ENCODE peak calls at places on chromosomes 4 and X, in six cellular contexts. J is DND-41, A is heart right ventricle, I is left ventricle myocardium inferior, Z is endodermal cell, Q is psoas muscle. M is an unnamed sample.

GRCh38 chr4:47675810-47676209 is 162.1 kb downstream of the CORIN start:
- DNase-seq in J (no peak), I (no peak), A (no peak), Q (no peak), Z (no peak), M (no peak)

GRCh38 chrX:13386636-13387035 is 66.8 kb upstream of the ATXN3L start:
- DNase-seq in Q (no peak), I (no peak), Z (no peak), J (no peak), A (no peak), M (no peak)

GRCh38 chr4:146243141-146243882 is 29.0 kb downstream of the REELD1 start:
- DNase-seq in J (peak; percentile 41), A (peak; percentile 45), Q (no peak), I (peak; percentile 25), Z (peak; percentile 89), M (no peak)

GRCh38 chr4:148986951-148987350 is 544.7 kb upstream of the NR3C2 start:
- DNase-seq in Z (no peak), I (no peak), J (no peak), Q (no peak), A (no peak), M (no peak)

GRCh38 chr4:103907414-103907813 is 187.6 kb upstream of the TACR3 start:
- DNase-seq in A (no peak), Q (no peak), J (no peak), Z (no peak), I (no peak), M (no peak)

GRCh38 chr4:108512615-108513505 is 107.5 kb upstream of the RPL34 start:
- DNase-seq in Z (peak; percentile 77), I (peak; percentile 14), Q (no peak), A (no peak), J (no peak), M (peak; percentile 27)

GRCh38 chr4:112563431-112564200 is 47.6 kb upstream of the NEUROG2 start:
- DNase-seq in Z (no peak), I (no peak), Q (no peak), A (no peak), J (no peak), M (no peak)

GRCh38 chrX:112816908-112817307 is 23.7 kb downstream of the AMOT start:
- DNase-seq in J (no peak), Q (no peak), A (no peak), Z (no peak), I (no peak), M (no peak)

GRCh38 chr4:102757681-102758080 is 3.1 kb downstream of the MANBA start:
- DNase-seq in J (no peak), Q (no peak), I (no peak), Z (peak; percentile 31), A (no peak), M (no peak)

GRCh38 chr4:186726440-186727148 is 2.9 kb upstream of the FAT1 start:
- DNase-seq in A (peak; percentile 75), I (peak; percentile 67), Z (peak; percentile 92), Q (peak; percentile 65), J (no peak), M (peak; percentile 63)
- H3K9me3 ChIP-seq in A (no peaks in the 10 kb centered on the region), I (no peaks in the 10 kb centered on the region), Z (no peaks in the 10 kb centered on the region), Q (no peaks in the 10 kb centered on the region), J (peaks cover 11% of the 10 kb centered on the region), M (no peaks in the 10 kb centered on the region)

GRCh38 chrX:49162620-49163019 is at the start of gene MAGIX:
- DNase-seq in A (no peak), Q (no peak), I (no peak), J (no peak), Z (peak; percentile 71), M (no peak)
- H3K27ac ChIP-seq in A (peak within 1 kb of the TSS; percentile 94), Q (peak within 1 kb of the TSS; percentile 93), I (peak within 1 kb of the TSS; percentile 95), J (peak within 1 kb of the TSS; percentile 89), Z (no peak within 1 kb of the TSS), M (peak within 1 kb of the TSS; percentile 86)

GRCh38 chrX:7119927-7120577 is 27.5 kb upstream of the STS start:
- DNase-seq in Q (no peak), Z (no peak), I (no peak), J (no peak), A (no peak), M (no peak)
- H3K9me3 ChIP-seq in Q (no peaks in the 10 kb centered on the region), Z (no peaks in the 10 kb centered on the region), I (no peaks in the 10 kb centered on the region), J (no peaks in the 10 kb centered on the region), A (no peaks in the 10 kb centered on the region), M (no peaks in the 10 kb centered on the region)

GRCh38 chr4:39133623-39134022 is 48.7 kb upstream of the WDR19 start:
- DNase-seq in Z (no peak), J (no peak), I (no peak), Q (no peak), A (no peak), M (no peak)

DNA sequence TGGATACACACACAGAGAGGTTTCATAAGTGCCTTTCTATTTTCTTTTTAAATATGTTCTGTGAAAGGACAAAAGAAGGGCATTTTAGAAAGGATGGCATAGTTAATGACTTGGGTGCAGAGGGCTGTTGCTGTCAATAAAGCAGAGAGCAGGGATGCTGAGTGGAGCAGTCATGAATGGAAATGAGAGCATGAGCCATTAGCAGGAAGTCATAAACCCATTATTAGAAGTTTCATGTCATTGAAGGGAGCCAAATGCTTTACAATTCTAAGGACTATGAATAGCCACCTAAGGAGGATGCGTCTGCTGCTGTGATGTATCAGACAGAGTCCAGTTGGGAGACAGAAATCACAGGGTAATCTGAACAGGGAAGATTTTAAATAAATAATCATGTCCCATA is 47.7 kb upstream of the WDR19 start:
- DNase-seq in Z (no peak), J (no peak), Q (no peak), A (no peak), I (no peak), M (no peak)
- H3K27ac ChIP-seq in Z (no peak overlapping the region), J (no peak overlapping the region), Q (no peak overlapping the region), A (no peak overlapping the region), I (no peak overlapping the region), M (no peak overlapping the region)

GRCh38 chrX:1341531-1342179 is 5.1 kb downstream of the IL3RA start:
- DNase-seq in Z (no peak), I (no peak), J (no peak), A (no peak), Q (no peak), M (no peak)
- H3K9me3 ChIP-seq in Z (peaks cover 10% of the 10 kb centered on the region), I (peaks cover 14% of the 10 kb centered on the region), J (peaks cover 4% of the 10 kb centered on the region), A (no peaks in the 10 kb centered on the region), Q (peaks cover 11% of the 10 kb centered on the region), M (no peaks in the 10 kb centered on the region)

DNA sequence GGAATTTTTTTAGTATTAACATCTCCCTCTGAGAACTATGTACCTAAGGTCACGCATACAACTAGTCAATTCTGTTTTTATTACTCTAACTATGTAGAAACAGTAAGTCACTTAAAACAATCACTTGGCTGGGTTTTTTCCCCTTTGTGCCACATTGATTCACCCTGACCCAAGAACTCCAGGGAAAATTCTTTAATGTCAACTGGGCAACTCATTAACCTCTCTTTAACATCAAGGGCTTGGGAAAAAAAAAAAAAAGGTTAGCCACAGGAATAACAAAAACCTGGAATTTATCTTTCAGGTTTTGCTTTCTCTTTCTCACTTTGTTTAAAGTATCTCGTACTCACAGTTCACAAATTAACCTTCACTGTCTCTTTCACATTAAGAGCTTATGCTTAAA is 8.1 kb downstream of the RPL9 start:
- DNase-seq in Q (no peak), Z (no peak), I (no peak), J (no peak), A (no peak), M (no peak)
- H3K27ac ChIP-seq in Q (no peak overlapping the region), Z (no peak overlapping the region), I (no peak overlapping the region), J (no peak overlapping the region), A (no peak overlapping the region), M (no peak overlapping the region)

DNA sequence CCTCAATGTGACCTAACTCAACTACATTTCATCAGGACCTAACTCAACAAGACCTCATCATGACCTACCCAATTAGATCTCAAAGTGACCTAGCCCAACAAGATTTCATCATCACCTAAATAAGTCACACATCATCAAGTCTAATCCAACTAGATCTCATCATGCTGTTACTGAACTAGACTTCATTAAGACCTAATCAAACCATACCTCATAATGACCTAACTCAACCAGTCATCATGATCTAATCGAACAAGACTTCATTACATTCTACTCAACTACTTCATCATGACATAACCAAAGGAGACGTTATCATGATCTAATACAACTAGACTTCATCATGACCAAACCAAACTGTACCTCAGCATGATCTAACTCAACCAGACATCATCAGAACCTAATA is 82.8 kb downstream of the DHRSX start:
- DNase-seq in Q (no peak), Z (no peak), A (no peak), J (no peak), I (no peak), M (no peak)
- H3K9me3 ChIP-seq in Q (no peaks in the 10 kb centered on the region), Z (no peaks in the 10 kb centered on the region), A (no peaks in the 10 kb centered on the region), J (peaks cover 6% of the 10 kb centered on the region), I (no peaks in the 10 kb centered on the region), M (no peaks in the 10 kb centered on the region)

DNA sequence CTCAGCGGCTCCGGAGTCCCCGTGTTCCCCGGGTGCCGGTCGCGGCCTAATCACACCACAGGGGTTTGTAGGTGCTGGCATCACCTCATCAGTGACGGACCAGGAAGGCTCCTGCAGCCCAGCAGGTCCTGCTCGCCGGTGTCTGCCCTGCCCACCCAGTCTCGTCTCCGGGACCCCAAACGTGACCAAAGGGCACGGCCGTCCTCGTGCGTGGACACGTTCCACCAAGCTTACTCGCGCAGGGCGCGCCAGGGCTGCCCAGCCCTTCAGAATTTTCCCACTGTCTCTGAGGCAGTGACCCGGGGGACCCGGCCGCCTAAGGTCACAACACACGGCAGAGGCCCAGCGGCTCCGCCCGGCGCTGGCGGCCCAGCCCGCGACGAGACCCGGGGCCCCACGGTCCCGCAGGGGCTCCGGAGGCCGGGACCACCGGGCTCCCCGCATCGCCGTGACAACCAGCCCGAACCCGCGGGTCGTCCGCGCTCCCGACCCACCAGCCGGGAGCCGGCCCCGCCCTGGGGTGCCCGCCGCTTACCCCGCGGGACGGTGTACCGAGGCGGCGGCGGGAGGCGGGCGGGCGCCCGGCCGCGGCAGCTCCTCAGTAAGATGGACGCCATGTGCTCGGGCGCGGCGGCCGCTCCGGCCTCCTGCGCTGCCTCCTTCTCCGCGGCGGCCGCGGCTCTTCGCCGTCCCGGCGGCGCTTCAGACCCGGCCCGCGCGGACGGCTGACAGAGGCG is 454 bp downstream of the LETM1 start:
- DNase-seq in Q (peak; percentile 47), Z (peak; percentile 59), A (peak; percentile 47), I (peak; percentile 35), J (peak; percentile 26), M (no peak)
- H3K27ac ChIP-seq in Q (peak overlapping the region; percentile 79), Z (no peak overlapping the region), A (peak overlapping the region; percentile 86), I (peak overlapping the region; percentile 86), J (peak overlapping the region; percentile 78), M (peak overlapping the region; percentile 81)

GRCh38 chr4:176656108-176656507 is 136.6 kb downstream of the VEGFC start:
- DNase-seq in A (no peak), I (no peak), J (no peak), Q (no peak), Z (no peak), M (no peak)
- H3K9me3 ChIP-seq in A (no peaks in the 10 kb centered on the region), I (no peaks in the 10 kb centered on the region), J (no peaks in the 10 kb centered on the region), Q (no peaks in the 10 kb centered on the region), Z (no peaks in the 10 kb centered on the region), M (no peaks in the 10 kb centered on the region)

GRCh38 chr4:169345207-169345788 is 74.5 kb upstream of the SH3RF1 start:
- DNase-seq in J (no peak), I (no peak), A (no peak), Q (no peak), Z (no peak), M (no peak)
- H3K27ac ChIP-seq in J (no peak overlapping the region), I (no peak overlapping the region), A (no peak overlapping the region), Q (no peak overlapping the region), Z (peak overlapping the region; percentile 11), M (no peak overlapping the region)

M was measured in upper lobe of left lung.